ENCODE peak calls at places on chromosomes 2 and 18, in five cellular contexts. T, K, L, S and C are unnamed samples.

GRCh38 chr2:185161701-185162100 is 563.4 kb downstream of the ZNF804A start:
- DNase-seq in T (no peak), K (no peak), L (no peak), S (peak; percentile 2), C (no peak)

GRCh38 chr2:199946836-199947235 is 8.5 kb downstream of the TYW5 start:
- DNase-seq in T (no peak), K (no peak), L (no peak), S (no peak), C (no peak)

GRCh38 chr2:210460863-210461227 is 15.7 kb downstream of the LANCL1 start:
- DNase-seq in T (no peak), K (no peak), L (no peak), S (no peak), C (no peak)

GRCh38 chr18:63237911-63238710 is 81.5 kb downstream of the BCL2 start:
- DNase-seq in T (peak; percentile 57), K (no peak), L (no peak), S (peak; percentile 84), C (no peak)

GRCh38 chr2:110107092-110108079 is 8.2 kb downstream of the MALL start:
- DNase-seq in T (no peak), K (no peak), L (no peak), S (peak; percentile 7), C (no peak)

GRCh38 chr2:145018502-145018901 is 498.6 kb upstream of the ZEB2 start:
- DNase-seq in T (no peak), K (no peak), L (no peak), S (no peak), C (no peak)

GRCh38 chr2:108852375-108852774 is 65.8 kb downstream of the CCDC138 start:
- DNase-seq in T (no peak), K (no peak), L (no peak), S (no peak), C (no peak)

GRCh38 chr18:1438458-1438910 is 533.8 kb downstream of the ADCYAP1 start:
- DNase-seq in T (no peak), K (no peak), L (no peak), S (no peak), C (no peak)

GRCh38 chr2:13128139-13128538 is 411.4 kb downstream of the TRIB2 start:
- DNase-seq in T (no peak), K (no peak), L (no peak), S (no peak), C (no peak)

GRCh38 chr18:77124452-77124922 is 8.1 kb downstream of the MBP start:
- DNase-seq in T (peak; percentile 70), K (peak; percentile 61), L (peak; percentile 49), S (no peak), C (peak; percentile 70)

GRCh38 chr2:47079515-47080412 is 75.3 kb downstream of the STPG4 start:
- DNase-seq in T (no peak), K (no peak), L (no peak), S (no peak), C (no peak)

GRCh38 chr2:157254041-157254440 is 3.5 kb upstream of the GALNT5 start:
- DNase-seq in T (no peak), K (no peak), L (no peak), S (peak; percentile 61), C (no peak)

GRCh38 chr2:85823951-85824350 is 64.8 kb downstream of the ST3GAL5 start:
- DNase-seq in T (no peak), K (no peak), L (no peak), S (no peak), C (no peak)

GRCh38 chr18:7937268-7937667 is 370.2 kb downstream of the PTPRM start:
- DNase-seq in T (no peak), K (no peak), L (no peak), S (no peak), C (no peak)

GRCh38 chr2:235390108-235390815 is 103.6 kb upstream of the AGAP1 start:
- DNase-seq in T (peak; percentile 53), K (no peak), L (peak; percentile 4), S (peak; percentile 49), C (no peak)

GRCh38 chr2:72810165-72810564 is 15.7 kb downstream of the EXOC6B start:
- DNase-seq in T (no peak), K (no peak), L (no peak), S (no peak), C (no peak)

GRCh38 chr2:200699310-200699709 is 112.4 kb upstream of the BZW1 start:
- DNase-seq in T (no peak), K (no peak), L (no peak), S (no peak), C (no peak)

GRCh38 chr2:232502901-232503791 is 15.5 kb upstream of the ECEL1 start:
- DNase-seq in T (peak; percentile 23), K (no peak), L (peak; percentile 57), S (peak; percentile 29), C (no peak)

GRCh38 chr2:132804045-132804444 is 134.0 kb upstream of the LYPD1 start:
- DNase-seq in T (no peak), K (no peak), L (no peak), S (peak; percentile 54), C (no peak)

GRCh38 chr2:180787330-180787729 is 193.1 kb upstream of the UBE2E3 start:
- DNase-seq in T (no peak), K (no peak), L (no peak), S (peak; percentile 42), C (no peak)

GRCh38 chr2:168136392-168136977 is 110.9 kb downstream of the STK39 start:
- DNase-seq in T (no peak), K (no peak), L (peak; percentile 40), S (peak; percentile 62), C (peak; percentile 13)

GRCh38 chr2:191936882-191937405 is 90.1 kb upstream of the CAVIN2 start:
- DNase-seq in T (no peak), K (no peak), L (no peak), S (peak; percentile 14), C (no peak)

GRCh38 chr2:151437630-151438029 is 27.9 kb downstream of the RIF1 start:
- DNase-seq in T (peak; percentile 18), K (no peak), L (peak; percentile 33), S (peak; percentile 20), C (peak; percentile 39)

GRCh38 chr2:63701406-63701805 is 112.6 kb downstream of the MDH1 start:
- DNase-seq in T (no peak), K (no peak), L (no peak), S (no peak), C (no peak)

GRCh38 chr2:63697160-63697559 is 108.4 kb downstream of the MDH1 start:
- DNase-seq in T (no peak), K (no peak), L (no peak), S (no peak), C (no peak)

GRCh38 chr2:63699549-63699839 is 110.7 kb downstream of the MDH1 start:
- DNase-seq in T (no peak), K (no peak), L (no peak), S (peak; percentile 16), C (no peak)

GRCh38 chr2:63700276-63700675 is 111.5 kb downstream of the MDH1 start:
- DNase-seq in T (no peak), K (no peak), L (no peak), S (no peak), C (no peak)

GRCh38 chr2:63698825-63699548 is 110.2 kb downstream of the MDH1 start:
- DNase-seq in T (peak; percentile 23), K (no peak), L (peak; percentile 14), S (peak; percentile 91), C (peak; percentile 58)
- TF ChIP-seq CTCF in T (peak; percentile 48), K (peak; percentile 19), L (peak; percentile 29), S (peak; percentile 71), C (peak; percentile 40)

GRCh38 chr2:78118037-78118436 is 595.9 kb upstream of the LRRTM4 start:
- DNase-seq in T (no peak), K (no peak), L (no peak), S (no peak), C (no peak)
- TF ChIP-seq CTCF in T (no peak), K (no peak), L (no peak), S (no peak), C (no peak)

DNA sequence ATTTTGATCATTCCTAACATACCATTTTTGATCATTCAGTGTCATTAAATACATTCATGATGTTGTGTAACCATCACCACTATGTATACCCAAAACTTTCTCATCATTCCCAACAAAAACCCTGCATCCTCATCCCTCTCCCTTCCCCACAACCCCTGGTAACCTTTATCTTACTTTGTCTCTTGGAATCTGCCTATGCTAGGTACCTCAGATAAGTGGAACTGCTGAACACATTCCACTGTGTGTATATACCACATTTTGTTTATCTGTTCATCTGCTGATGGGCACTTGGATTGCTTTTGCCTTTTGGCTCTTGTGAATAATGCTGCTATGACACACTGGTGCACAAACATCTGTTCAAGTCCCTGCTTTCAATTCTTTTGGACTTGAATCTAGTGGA is 83.8 kb upstream of the TFCP2L1 start:
- DNase-seq in T (no peak), K (no peak), L (no peak), S (no peak), C (no peak)
- TF ChIP-seq CTCF in T (no peak), K (no peak), L (no peak), S (no peak), C (no peak)

DNA sequence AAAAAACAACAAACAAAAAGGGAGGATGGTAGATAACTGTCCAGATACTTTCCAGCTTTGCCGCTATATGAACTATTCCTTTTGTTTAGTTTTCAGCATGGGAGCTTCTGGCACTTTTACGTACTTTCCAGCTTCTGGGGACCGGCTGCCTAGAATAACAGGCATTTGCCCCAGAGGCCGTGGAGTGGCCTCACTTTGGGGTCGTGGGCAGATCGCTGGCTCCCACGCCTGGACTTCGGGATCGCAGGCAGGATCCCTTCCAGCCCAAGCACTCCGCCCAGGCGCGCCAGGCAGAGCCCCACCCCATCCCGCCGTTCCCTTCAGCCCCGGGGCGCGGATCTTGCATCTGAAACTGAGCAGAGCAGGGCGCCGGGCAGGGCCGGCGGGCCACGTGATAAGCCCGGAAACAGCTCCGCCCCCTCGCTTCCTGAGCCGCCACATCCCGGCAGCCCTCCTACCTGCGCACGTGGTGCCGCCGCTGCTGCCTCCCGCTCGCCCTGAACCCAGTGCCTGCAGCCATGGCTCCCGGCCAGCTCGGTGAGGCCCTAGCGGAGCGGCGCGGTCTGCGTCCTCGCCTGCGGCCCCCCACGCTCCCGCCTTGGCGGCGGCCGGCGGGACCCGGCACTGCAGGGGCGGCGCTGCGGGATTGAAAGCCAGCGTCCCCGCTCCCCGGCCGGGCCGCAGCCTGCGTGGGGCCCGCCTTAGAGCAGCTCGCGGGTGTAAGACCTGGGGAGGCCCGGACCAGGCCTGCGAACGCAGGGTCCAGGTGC is at the start of gene ATIC:
- DNase-seq in T (peak; percentile 97), K (peak; percentile 97), L (peak; percentile 91), S (peak; percentile 97), C (peak; percentile 95)
- TF ChIP-seq CTCF in T (no peak), K (no peak), L (no peak), S (no peak), C (no peak)

DNA sequence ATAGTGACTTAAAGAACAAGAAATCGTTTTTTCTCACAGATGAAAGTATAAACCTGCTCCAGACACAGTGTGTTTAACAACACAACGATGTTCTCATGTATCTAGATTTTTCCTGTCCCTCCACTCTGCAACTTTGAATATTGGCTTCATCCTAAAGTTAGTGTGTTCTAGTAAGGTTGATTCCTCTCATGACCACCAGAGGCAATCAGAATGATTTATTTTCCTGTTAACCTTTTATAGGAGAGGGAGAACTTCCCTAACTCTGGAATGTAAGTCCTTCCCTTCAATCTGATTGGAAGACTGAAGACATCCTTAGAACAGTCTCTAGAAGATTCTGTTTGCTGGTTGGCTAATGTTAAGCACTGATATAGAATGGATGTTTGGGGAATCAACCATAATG is 41.0 kb upstream of the TAF4B start:
- DNase-seq in T (no peak), K (no peak), L (no peak), S (peak; percentile 3), C (no peak)
- TF ChIP-seq CTCF in T (no peak), K (no peak), L (peak; percentile 29), S (peak; percentile 22), C (no peak)